ENCODE peak calls at places on chromosome 4, in four cellular contexts. J is left lung, A is DND-41, F is mesendoderm. P is an unnamed sample. For H3K4me1, the result is how much of the 10 kb centered on the place peaks cover.

GRCh38 chr4:102736636-102737549 is 23.9 kb downstream of the MANBA start:
- DNase-seq in J (no peak), A (no peak), F (peak), P (no peak)

GRCh38 chr4:185781555-185782215 is 30.3 kb downstream of the SORBS2 start:
- DNase-seq in J (no peak), A (no peak), F (no peak), P (no peak)

GRCh38 chr4:6262847-6263487 is 6.7 kb upstream of the WFS1 start:
- DNase-seq in J (no peak), A (no peak), F (no peak), P (no peak)

GRCh38 chr4:123064390-123064789 is 142.0 kb upstream of the NUDT6 start:
- DNase-seq in J (no peak), A (no peak), F (no peak), P (no peak)

GRCh38 chr4:185263419-185263818 is 54.0 kb downstream of the SNX25 start:
- DNase-seq in J (no peak), A (no peak), F (no peak), P (no peak)

GRCh38 chr4:123477804-123478209 is 81.2 kb downstream of the SPRY1 start:
- DNase-seq in J (peak), A (peak), F (no peak), P (peak)

GRCh38 chr4:5785806-5786680 is 75.0 kb downstream of the EVC start:
- DNase-seq in J (no peak), A (no peak), F (no peak), P (no peak)

GRCh38 chr4:17124767-17125166 is 226.3 kb upstream of the LDB2 start:
- DNase-seq in J (no peak), A (no peak), F (no peak), P (no peak)

GRCh38 chr4:8269535-8270417 is at the start of gene HTRA3:
- DNase-seq in J (no peak), A (no peak), F (peak), P (no peak)

GRCh38 chr4:74830928-74831327 is 36.6 kb upstream of the BTC start:
- DNase-seq in J (no peak), A (no peak), F (no peak), P (no peak)

GRCh38 chr4:88526221-88526815 is 2.7 kb upstream of the PYURF start:
- DNase-seq in J (no peak), A (no peak), F (no peak), P (peak)

GRCh38 chr4:56995525-56995924 is 16.8 kb downstream of the POLR2B start:
- DNase-seq in J (no peak), A (no peak), F (no peak), P (no peak)

GRCh38 chr4:94112644-94113043 is 95.0 kb upstream of the SMARCAD1 start:
- DNase-seq in J (no peak), A (no peak), F (no peak), P (no peak)

GRCh38 chr4:52949336-52949735 is 87.2 kb downstream of the RASL11B start:
- DNase-seq in J (no peak), A (no peak), F (no peak), P (no peak)

GRCh38 chr4:109075617-109076016 is 226.8 kb downstream of the COL25A1 start:
- DNase-seq in J (no peak), A (no peak), F (no peak), P (no peak)

GRCh38 chr4:110663738-110664444 is 41.0 kb upstream of the PITX2 start:
- DNase-seq in J (no peak), A (no peak), F (no peak), P (no peak)

GRCh38 chr4:155072417-155072816 is 136.0 kb upstream of the NPY2R start:
- DNase-seq in J (no peak), A (no peak), F (no peak), P (no peak)

GRCh38 chr4:123785515-123785914 is 388.9 kb downstream of the SPRY1 start:
- DNase-seq in J (no peak), A (no peak), F (peak), P (no peak)

GRCh38 chr4:72357908-72358307 is 211.1 kb downstream of the ADAMTS3 start:
- DNase-seq in J (no peak), A (no peak), F (no peak), P (no peak)

GRCh38 chr4:188110036-188110435 is 633 bp upstream of the TRIML2 start:
- DNase-seq in J (no peak), A (no peak), F (peak), P (no peak)

GRCh38 chr4:21768349-21769310 is 179.9 kb downstream of the KCNIP4 start:
- DNase-seq in J (no peak), A (peak), F (peak), P (no peak)

GRCh38 chr4:185941476-185941875 is 127.5 kb upstream of the TLR3 start:
- DNase-seq in J (no peak), A (no peak), F (no peak), P (no peak)

GRCh38 chr4:27217261-27217769 is 356.7 kb downstream of the STIM2 start:
- DNase-seq in J (no peak), A (no peak), F (no peak), P (no peak)

GRCh38 chr4:39527296-39528055 is at the start of gene UGDH:
- DNase-seq in J (peak), A (peak), F (peak), P (peak)

GRCh38 chr4:39526283-39526682 is 956 bp downstream of the UGDH start:
- DNase-seq in J (no peak), A (no peak), F (no peak), P (no peak)

GRCh38 chr4:39526810-39527295 is 386 bp downstream of the UGDH start:
- DNase-seq in J (no peak), A (peak), F (no peak), P (peak)

GRCh38 chr4:39522068-39522467 is 5.2 kb downstream of the UGDH start:
- DNase-seq in J (no peak), A (no peak), F (no peak), P (no peak)

GRCh38 chr4:39524420-39524957 is 2.8 kb downstream of the UGDH start:
- DNase-seq in J (no peak), A (no peak), F (no peak), P (no peak)
- H3K4me3 ChIP-seq in J (peak), A (no peak), F (no peak), P (no peak)

GRCh38 chr4:3468154-3468553 is 5.0 kb downstream of the DOK7 start:
- DNase-seq in J (no peak), A (no peak), F (no peak), P (no peak)

GRCh38 chr4:3469386-3470243 is 6.5 kb downstream of the DOK7 start:
- DNase-seq in J (no peak), A (no peak), F (no peak), P (no peak)

GRCh38 chr4:3470244-3471097 is 7.4 kb downstream of the DOK7 start:
- DNase-seq in J (no peak), A (no peak), F (no peak), P (no peak)

GRCh38 chr4:3467601-3468031 is 4.5 kb downstream of the DOK7 start:
- DNase-seq in J (no peak), A (no peak), F (peak), P (no peak)

GRCh38 chr4:3468804-3469203 is 5.7 kb downstream of the DOK7 start:
- DNase-seq in J (no peak), A (no peak), F (no peak), P (no peak)
- H3K4me1 ChIP-seq in J (under half), A (under half), F (under half), P (under half)

GRCh38 chr4:28451346-28451745 is 1590.7 kb downstream of the STIM2 start:
- DNase-seq in J (no peak), A (no peak), F (no peak), P (no peak)
- H3K4me3 ChIP-seq in J (no peak), A (no peak), F (no peak), P (no peak)

GRCh38 chr4:25861951-25862410 is 807 bp downstream of the SEL1L3 start:
- DNase-seq in J (peak), A (no peak), F (peak), P (peak)

GRCh38 chr4:25863906-25864418 is 1.2 kb upstream of the SEL1L3 start:
- DNase-seq in J (no peak), A (no peak), F (peak), P (no peak)

GRCh38 chr4:25862411-25863346 is at the start of gene SEL1L3:
- DNase-seq in J (peak), A (no peak), F (no peak), P (peak)

GRCh38 chr4:25861422-25861926 is 1.3 kb downstream of the SEL1L3 start:
- DNase-seq in J (no peak), A (no peak), F (no peak), P (peak)

GRCh38 chr4:25863347-25863784 is 578 bp upstream of the SEL1L3 start:
- DNase-seq in J (peak), A (no peak), F (peak), P (no peak)
- H3K4me1 ChIP-seq in J (under half), A (under half), F (under half), P (under half)

DNA sequence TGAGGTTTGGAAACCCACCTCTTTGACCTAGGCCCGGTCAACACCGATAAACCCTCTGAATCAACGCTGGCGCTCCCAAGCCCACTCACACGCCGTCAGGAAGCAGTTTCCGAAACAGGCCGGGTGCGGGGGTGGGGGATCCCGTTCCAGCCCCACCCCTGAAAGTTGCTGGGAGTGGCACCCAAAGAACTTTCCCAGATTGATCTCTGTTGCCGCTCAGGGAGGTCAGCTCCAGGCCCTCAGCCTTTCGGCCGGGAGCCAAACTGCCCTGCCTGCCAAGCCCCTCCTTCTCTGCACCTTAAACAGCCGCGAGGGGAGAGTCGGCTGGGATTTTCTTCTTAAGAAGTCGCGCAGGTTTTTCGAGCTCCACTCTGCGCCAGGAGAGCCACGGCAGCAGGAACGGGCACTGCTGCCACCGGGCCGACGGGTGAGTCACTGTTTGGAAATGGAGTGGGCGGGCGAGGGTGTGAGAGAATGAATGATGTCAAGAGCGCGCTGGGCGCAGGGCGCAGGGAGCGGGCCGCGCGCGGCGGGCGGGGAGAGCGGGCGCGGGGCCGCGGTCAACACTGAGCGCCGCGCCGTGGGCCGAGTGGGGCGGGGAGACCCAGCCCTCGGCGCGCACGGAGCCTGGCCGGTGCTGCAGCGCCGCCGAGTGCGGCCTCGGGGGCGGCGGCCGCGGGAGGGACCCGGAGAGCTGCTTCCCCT is at the start of gene SGMS2:
- DNase-seq in J (peak), A (no peak), F (peak), P (no peak)
- H3K4me3 ChIP-seq in J (peak), A (no peak), F (peak), P (no peak)

DNA sequence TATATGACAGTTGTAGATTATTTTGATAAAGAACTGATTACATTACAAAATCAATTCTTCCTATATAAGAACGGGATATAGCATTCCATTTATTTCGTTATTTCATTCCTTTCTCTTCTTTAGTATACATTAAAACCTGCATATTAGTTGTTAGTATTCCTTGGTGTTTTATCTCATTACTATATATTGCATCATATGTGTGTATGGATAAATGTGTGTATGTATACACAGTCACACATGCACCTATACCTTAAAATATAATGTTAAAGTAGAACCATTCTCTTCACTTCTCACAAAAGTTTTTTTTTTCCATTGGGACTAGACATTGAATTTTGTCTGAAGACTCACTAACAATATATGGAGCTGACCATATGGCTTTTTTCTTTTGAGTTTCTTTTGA is 5.3 kb upstream of the PALLD start:
- DNase-seq in J (no peak), A (no peak), F (no peak), P (no peak)
- H3K4me1 ChIP-seq in J (under half), A (under half), F (under half), P (under half)

GRCh38 chr4:175066923-175067627 is 148.9 kb downstream of the ADAM29 start:
- DNase-seq in J (no peak), A (no peak), F (no peak), P (no peak)
- H3K4me3 ChIP-seq in J (no peak), A (no peak), F (no peak), P (no peak)

DNA sequence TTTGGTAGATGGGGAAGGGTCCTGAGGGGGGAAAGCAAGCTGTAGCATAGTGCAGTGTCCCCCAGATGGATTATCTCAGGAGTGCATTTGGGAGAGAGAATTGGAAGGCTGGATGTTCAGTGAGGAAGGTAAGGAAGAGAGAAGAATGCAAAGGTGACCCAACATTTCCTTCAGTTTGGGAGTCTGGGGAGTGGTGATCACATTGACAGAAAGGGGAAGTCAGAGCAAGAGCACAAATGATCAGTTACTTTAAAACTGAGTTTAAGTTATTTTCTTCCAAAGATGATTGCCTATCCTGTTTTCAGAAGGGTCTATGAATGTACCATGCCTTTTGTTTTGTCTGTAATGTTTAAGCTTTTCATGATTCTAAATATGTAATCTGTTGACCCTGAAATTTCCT is 47.6 kb downstream of the ARHGAP10 start:
- DNase-seq in J (no peak), A (no peak), F (no peak), P (no peak)
- H3K4me1 ChIP-seq in J (under half), A (under half), F (under half), P (under half)

DNA sequence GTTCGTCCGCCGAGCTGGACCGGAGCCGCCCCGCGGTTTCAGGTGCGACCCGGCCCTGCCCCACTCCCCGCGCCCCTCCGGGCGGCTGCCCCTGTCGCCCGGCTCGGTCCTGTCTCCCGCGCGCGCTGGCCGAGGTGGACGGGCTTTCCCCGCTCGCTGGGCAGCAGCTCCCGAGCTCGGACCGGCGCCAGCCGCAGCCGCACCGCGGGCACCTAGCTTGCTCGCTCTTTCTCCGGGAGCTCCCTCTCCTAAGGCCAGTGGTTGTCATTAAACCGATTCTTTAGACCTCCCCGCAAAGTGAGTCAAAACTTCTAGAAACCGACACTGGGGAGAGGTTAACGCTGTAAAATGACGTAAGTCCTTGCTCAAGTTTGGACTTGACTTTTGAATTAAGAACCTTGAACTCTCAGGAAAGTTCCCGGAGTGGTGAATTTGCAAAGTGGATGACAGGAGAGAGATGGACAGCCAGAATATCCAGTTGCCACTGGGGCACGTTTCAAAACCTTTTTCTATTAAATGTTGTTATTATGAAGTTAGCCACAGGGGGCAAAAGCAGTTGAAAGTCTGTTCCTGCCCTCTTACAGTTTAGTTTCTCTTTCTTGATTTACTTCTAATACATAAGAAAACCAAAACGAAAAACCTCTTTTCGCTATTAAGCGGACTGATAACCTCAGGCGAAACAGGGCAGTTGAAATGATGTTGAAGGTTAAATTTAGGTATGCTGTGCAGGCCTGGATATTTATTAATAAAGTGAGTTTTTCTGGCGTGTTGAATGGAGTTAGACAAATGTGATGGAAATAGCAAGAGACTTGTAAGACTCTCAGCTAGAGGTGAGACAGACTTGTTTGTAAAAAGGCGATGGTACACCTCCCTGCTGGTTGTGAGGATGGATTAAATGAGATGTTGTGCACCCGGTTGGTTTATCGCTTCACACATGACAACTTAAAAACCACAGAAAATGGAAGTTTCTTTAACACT is 846 bp downstream of the PI4K2B start:
- DNase-seq in J (peak), A (peak), F (peak), P (peak)
- H3K4me3 ChIP-seq in J (peak), A (peak), F (peak), P (peak)

DNA sequence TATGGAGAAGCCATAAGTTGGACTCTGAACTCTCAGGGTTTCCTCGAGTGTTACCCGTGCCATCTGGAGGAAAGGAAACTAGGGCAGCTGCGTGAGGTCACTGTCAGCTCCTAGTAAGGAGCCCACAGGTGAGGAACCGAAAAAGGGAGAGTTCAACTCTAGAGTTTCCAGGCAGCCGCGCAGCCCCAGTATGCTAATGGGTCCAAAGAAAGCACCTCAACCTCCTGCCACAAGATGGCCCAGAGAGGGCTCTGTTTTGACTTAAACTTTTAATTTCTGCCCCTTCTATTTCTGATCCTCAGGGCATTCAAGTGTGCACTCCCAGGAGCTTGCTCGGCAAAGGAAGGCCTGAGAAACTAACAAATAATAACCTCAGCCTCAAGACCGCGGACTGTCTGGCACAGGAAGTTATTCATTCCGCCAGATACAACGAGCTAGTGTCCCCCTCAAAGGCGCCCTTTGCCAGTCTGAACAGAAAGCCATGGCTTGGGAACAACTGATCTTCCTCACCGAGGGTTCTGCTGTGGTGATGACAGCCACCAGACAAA is 13.9 kb downstream of the SCARB2 start:
- DNase-seq in J (no peak), A (no peak), F (peak), P (no peak)
- H3K4me1 ChIP-seq in J (half or more), A (under half), F (under half), P (under half)

P was measured in CD8-positive, alpha-beta memory T cell.